ENCODE peak calls at places on chromosomes 16 and 17, in ten cellular contexts. A, F, R, G, Z, I, P, Q, L and M are unnamed samples. For H3K4me1, the result is how much of the 10 kb centered on the place peaks cover.

GRCh38 chr17:57749701-57750100 is 4.6 kb upstream of the CCDC182 start:
- DNase-seq in Q (no peak), L (no peak), I (no peak), Z (no peak), P (no peak), G (no peak), F (no peak), R (no peak), A (no peak), M (no peak)

GRCh38 chr16:6687593-6687992 is 645.1 kb upstream of the RBFOX1 start:
- DNase-seq in A (no peak), Q (no peak), F (no peak), I (no peak), P (no peak), Z (no peak), L (no peak), R (no peak), G (no peak), M (no peak)

GRCh38 chr17:81508639-81509047 is 4.0 kb downstream of the ACTG1 start:
- DNase-seq in I (no peak), G (no peak), L (peak), P (no peak), R (peak), F (peak), A (peak), Q (peak), Z (peak), M (no peak)

GRCh38 chr16:85856054-85856453 is 42.9 kb upstream of the IRF8 start:
- DNase-seq in G (no peak), Z (no peak), P (no peak), I (peak), Q (no peak), L (no peak), F (no peak), R (no peak), A (no peak), M (no peak)

GRCh38 chr17:7915611-7916382 is at the start of gene RNF227:
- DNase-seq in F (peak), L (peak), P (peak), Q (peak), G (no peak), R (peak), A (peak), Z (peak), I (peak), M (peak)

GRCh38 chr16:20844054-20844453 is 37.7 kb downstream of the REXO5 start:
- DNase-seq in R (no peak), A (no peak), F (no peak), Z (no peak), G (no peak), L (no peak), I (no peak), P (no peak), Q (no peak), M (no peak)

GRCh38 chr16:49463529-49463928 is 89.9 kb downstream of the C16orf78 start:
- DNase-seq in Q (no peak), P (no peak), R (no peak), F (no peak), G (no peak), I (peak), A (no peak), L (no peak), Z (no peak), M (peak)

GRCh38 chr16:85626191-85626951 is 13.2 kb downstream of the GSE1 start:
- DNase-seq in P (peak), A (no peak), G (no peak), Z (no peak), R (no peak), Q (no peak), I (no peak), F (no peak), L (no peak), M (no peak)

GRCh38 chr16:79286646-79287423 is 313.7 kb downstream of the MAF start:
- DNase-seq in R (no peak), I (peak), G (no peak), F (no peak), P (peak), L (no peak), Q (peak), A (no peak), Z (peak), M (no peak)

GRCh38 chr17:56778898-56779297 is 54.8 kb downstream of the C17orf67 start:
- DNase-seq in P (no peak), Q (no peak), I (no peak), Z (no peak), L (no peak), F (no peak), R (no peak), G (no peak), A (no peak), M (no peak)

GRCh38 chr17:28474035-28474640 is 694 bp downstream of the SLC13A2 start:
- DNase-seq in L (no peak), Q (no peak), I (no peak), Z (no peak), R (no peak), P (no peak), G (no peak), F (no peak), A (no peak), M (no peak)

GRCh38 chr16:75541236-75541635 is 5.3 kb upstream of the CHST5 start:
- DNase-seq in Q (no peak), L (no peak), A (no peak), I (peak), R (no peak), Z (no peak), F (no peak), G (no peak), P (no peak), M (no peak)

GRCh38 chr17:47708312-47708863 is 14.4 kb downstream of the TBKBP1 start:
- DNase-seq in R (no peak), Q (no peak), A (no peak), Z (no peak), P (no peak), L (no peak), G (no peak), F (no peak), I (no peak), M (no peak)
- H3K4me1 ChIP-seq in R (under half), Q (under half), A (under half), Z (under half), P (half or more), L (under half), G (under half), F (under half), I (under half), M (under half)

GRCh38 chr17:3008336-3009279 is 54.8 kb downstream of the OR1D5 start:
- DNase-seq in Q (no peak), R (no peak), G (no peak), A (no peak), Z (no peak), L (no peak), F (no peak), P (no peak), I (no peak), M (no peak)
- H3K4me1 ChIP-seq in Q (under half), R (under half), G (under half), A (under half), Z (under half), L (under half), F (under half), P (under half), I (under half), M (under half)

DNA sequence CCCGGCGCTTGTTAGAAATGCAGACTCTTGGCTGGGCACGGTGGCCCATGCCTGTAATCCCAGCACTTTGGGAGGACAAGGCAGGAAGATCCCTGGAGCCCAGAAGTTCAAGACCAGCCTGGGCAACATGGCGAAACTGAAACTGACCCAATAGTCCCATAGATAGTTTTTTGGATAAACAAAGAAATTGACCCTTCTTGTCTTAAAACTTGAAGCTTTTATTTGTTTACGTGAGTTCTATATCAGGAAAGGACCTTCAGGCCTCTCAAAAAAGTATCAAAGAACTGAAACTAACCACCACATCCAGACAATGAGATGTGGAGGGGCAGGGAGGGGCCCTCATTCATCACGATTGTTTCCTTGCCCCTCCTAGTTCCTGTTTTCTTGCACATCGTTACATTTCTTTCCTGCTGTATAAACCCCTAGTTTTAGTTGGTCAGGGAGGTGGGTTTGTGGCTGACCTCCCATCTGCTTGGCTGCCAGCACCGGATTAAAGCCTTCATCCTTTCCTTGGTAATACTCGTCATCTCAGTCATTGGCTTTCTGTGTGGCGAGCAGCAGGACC is 29.9 kb upstream of the PRM1 start:
- DNase-seq in G (no peak), Q (no peak), R (no peak), F (no peak), I (no peak), L (no peak), Z (no peak), A (no peak), P (no peak), M (no peak)
- H3K4me1 ChIP-seq in G (under half), Q (under half), R (under half), F (under half), I (under half), L (under half), Z (under half), A (under half), P (under half), M (under half)

GRCh38 chr17:63947711-63948330 is 15.7 kb upstream of the CD79B start:
- DNase-seq in A (no peak), L (no peak), I (no peak), F (no peak), Z (no peak), G (no peak), P (no peak), R (no peak), Q (no peak), M (no peak)

GRCh38 chr17:63948521-63948920 is 16.4 kb upstream of the CD79B start:
- DNase-seq in I (no peak), A (no peak), P (no peak), Z (no peak), Q (no peak), R (no peak), L (no peak), G (no peak), F (no peak), M (no peak)

GRCh38 chr17:63946440-63947363 is 14.6 kb upstream of the CD79B start:
- DNase-seq in G (no peak), L (peak), R (peak), I (peak), A (peak), F (peak), Q (peak), P (no peak), Z (peak), M (peak)

GRCh38 chr17:63950940-63951907 is 19.1 kb upstream of the CD79B start:
- DNase-seq in P (no peak), I (peak), A (no peak), F (no peak), G (no peak), Z (no peak), R (peak), L (no peak), Q (peak), M (no peak)

GRCh38 chr17:63949576-63950250 is 17.6 kb upstream of the CD79B start:
- DNase-seq in Q (no peak), R (no peak), G (no peak), I (no peak), A (no peak), P (no peak), F (no peak), Z (no peak), L (no peak), M (no peak)
- H3K4me1 ChIP-seq in Q (under half), R (under half), G (under half), I (under half), A (under half), P (under half), F (under half), Z (under half), L (under half), M (under half)